ENCODE peak calls at places on chromosome 22, in four cellular contexts. One of them, this sample, is unnamed.

GRCh38 chr22:26169312-26170111 is at the start of gene SEZ6L:
- DNase-seq in NCI-H1092: peak
- DNase-seq in HAP-1: no peak
- DNase-seq in naive B cell: peak
- DNase-seq in this sample: peak

GRCh38 chr22:46135611-46136538 is 14.5 kb upstream of the PPARA start:
- DNase-seq in NCI-H1092: no peak
- DNase-seq in HAP-1: no peak
- DNase-seq in naive B cell: no peak
- DNase-seq in this sample: no peak

GRCh38 chr22:19343470-19343869 is 52.0 kb upstream of the CLTCL1 start:
- DNase-seq in NCI-H1092: no peak
- DNase-seq in HAP-1: no peak
- DNase-seq in naive B cell: no peak
- DNase-seq in this sample: no peak

GRCh38 chr22:38414009-38414395 is 41.0 kb downstream of the KCNJ4 start:
- DNase-seq in NCI-H1092: no peak
- DNase-seq in HAP-1: no peak
- DNase-seq in naive B cell: no peak
- DNase-seq in this sample: peak

GRCh38 chr22:24435861-24436351 is 8.5 kb downstream of the ADORA2A start:
- DNase-seq in NCI-H1092: no peak
- DNase-seq in HAP-1: no peak
- DNase-seq in naive B cell: no peak
- DNase-seq in this sample: no peak

GRCh38 chr22:22855617-22856308 is 31.9 kb upstream of the IGLL5 start:
- DNase-seq in NCI-H1092: no peak
- DNase-seq in HAP-1: no peak
- DNase-seq in naive B cell: peak
- DNase-seq in this sample: no peak

GRCh38 chr22:46003271-46004091 is 26.5 kb upstream of the WNT7B start:
- DNase-seq in NCI-H1092: no peak
- DNase-seq in HAP-1: no peak
- DNase-seq in naive B cell: no peak
- DNase-seq in this sample: no peak

GRCh38 chr22:39077513-39077840 is 402 bp downstream of the APOBEC3G start:
- DNase-seq in NCI-H1092: no peak
- DNase-seq in HAP-1: no peak
- DNase-seq in naive B cell: no peak
- DNase-seq in this sample: no peak

GRCh38 chr22:22210375-22210774 is 34.2 kb upstream of the VPREB1 start:
- DNase-seq in NCI-H1092: no peak
- DNase-seq in HAP-1: no peak
- DNase-seq in naive B cell: no peak
- DNase-seq in this sample: no peak

GRCh38 chr22:27531782-27532530 is 269.6 kb downstream of the MN1 start:
- DNase-seq in NCI-H1092: no peak
- DNase-seq in HAP-1: no peak
- DNase-seq in naive B cell: no peak
- DNase-seq in this sample: no peak

GRCh38 chr22:29524440-29525191 is 28.9 kb downstream of the THOC5 start:
- DNase-seq in NCI-H1092: no peak
- DNase-seq in HAP-1: no peak
- DNase-seq in naive B cell: peak
- DNase-seq in this sample: peak

GRCh38 chr22:42844756-42845155 is 12.3 kb downstream of the ARFGAP3 start:
- DNase-seq in NCI-H1092: no peak
- DNase-seq in HAP-1: no peak
- DNase-seq in naive B cell: no peak
- DNase-seq in this sample: no peak

GRCh38 chr22:41367680-41368542 is 13.8 kb upstream of the TEF start:
- DNase-seq in NCI-H1092: no peak
- DNase-seq in HAP-1: no peak
- DNase-seq in naive B cell: no peak
- DNase-seq in this sample: no peak

GRCh38 chr22:31829505-31829904 is 75.7 kb downstream of the DEPDC5 start:
- DNase-seq in NCI-H1092: peak
- DNase-seq in HAP-1: no peak
- DNase-seq in naive B cell: no peak
- DNase-seq in this sample: no peak

GRCh38 chr22:21643533-21644357 is 1.6 kb downstream of the SDF2L1 start:
- DNase-seq in NCI-H1092: no peak
- DNase-seq in HAP-1: no peak
- DNase-seq in naive B cell: no peak
- DNase-seq in this sample: no peak

GRCh38 chr22:46012881-46013281 is 35.9 kb upstream of the WNT7B start:
- DNase-seq in NCI-H1092: no peak
- DNase-seq in HAP-1: no peak
- DNase-seq in naive B cell: no peak
- DNase-seq in this sample: no peak

GRCh38 chr22:39454385-39454871 is 2.4 kb upstream of the MGAT3 start:
- DNase-seq in NCI-H1092: no peak
- DNase-seq in HAP-1: no peak
- DNase-seq in naive B cell: no peak
- DNase-seq in this sample: no peak

GRCh38 chr22:49943405-49943765 is 17.2 kb upstream of the PIM3 start:
- DNase-seq in NCI-H1092: no peak
- DNase-seq in HAP-1: no peak
- DNase-seq in naive B cell: no peak
- DNase-seq in this sample: no peak

GRCh38 chr22:42286205-42286604 is 15.8 kb upstream of the TCF20 start:
- DNase-seq in NCI-H1092: no peak
- DNase-seq in HAP-1: no peak
- DNase-seq in naive B cell: peak
- DNase-seq in this sample: no peak

GRCh38 chr22:50620861-50621490 is 7.0 kb downstream of the ARSA start:
- DNase-seq in NCI-H1092: no peak
- DNase-seq in HAP-1: no peak
- DNase-seq in naive B cell: peak
- DNase-seq in this sample: no peak

GRCh38 chr22:36510966-36511881 is 4.4 kb upstream of the FOXRED2 start:
- DNase-seq in NCI-H1092: no peak
- DNase-seq in HAP-1: peak
- DNase-seq in naive B cell: peak
- DNase-seq in this sample: no peak

GRCh38 chr22:31753005-31753633 is 700 bp upstream of the DEPDC5 start:
- DNase-seq in NCI-H1092: peak
- DNase-seq in HAP-1: peak
- DNase-seq in naive B cell: no peak
- DNase-seq in this sample: no peak